ENCODE peak calls at places on chromosomes 4 and X, in six cellular contexts. F is lung, E is A549, B is stomach, R is mesenchymal stem cell, Q is fibroblast of lung. V is an unnamed sample. For H3K4me1, the result is how much of the 10 kb centered on the place peaks cover.

GRCh38 chr4:140195806-140196205 is 41.8 kb upstream of the MAML3 start:
- DNase-seq in F (no peak), E (no peak), B (no peak), R (no peak), Q (no peak), V (no peak)

GRCh38 chr4:102610007-102610406 is 108.8 kb downstream of the NFKB1 start:
- DNase-seq in F (no peak), E (no peak), B (no peak), R (peak), Q (no peak), V (no peak)

GRCh38 chrX:1597345-1598020 is 6.1 kb downstream of the AKAP17A start:
- DNase-seq in F (no peak), E (no peak), B (peak), R (no peak), Q (no peak), V (no peak)

GRCh38 chr4:64584125-64584524 is 174.9 kb upstream of the TECRL start:
- DNase-seq in F (no peak), E (no peak), B (no peak), R (no peak), Q (no peak), V (peak)

GRCh38 chrX:100659431-100660137 is 15.6 kb downstream of the SRPX2 start:
- DNase-seq in F (no peak), E (no peak), B (no peak), R (peak), Q (no peak), V (no peak)

GRCh38 chr4:19309365-19309764 is 942.3 kb upstream of the SLIT2 start:
- DNase-seq in F (no peak), E (no peak), B (no peak), R (peak), Q (peak), V (peak)

GRCh38 chr4:13327991-13328390 is 156.1 kb downstream of the RAB28 start:
- DNase-seq in F (no peak), E (no peak), B (no peak), R (no peak), Q (no peak), V (no peak)

GRCh38 chr4:52925531-52925968 is 63.4 kb downstream of the RASL11B start:
- DNase-seq in F (no peak), E (no peak), B (no peak), R (peak), Q (peak), V (peak)

GRCh38 chr4:8315343-8316250 is 46.0 kb downstream of the HTRA3 start:
- DNase-seq in F (peak), E (peak), B (peak), R (peak), Q (peak), V (peak)

GRCh38 chrX:38126179-38126578 is 94.5 kb downstream of the SRPX start:
- DNase-seq in F (no peak), E (no peak), B (no peak), R (no peak), Q (no peak), V (no peak)

GRCh38 chrX:135484636-135485289 is 35.7 kb upstream of the INTS6L start:
- DNase-seq in F (no peak), E (no peak), B (no peak), R (peak), Q (peak), V (peak)

GRCh38 chr4:21181716-21182115 is 481.5 kb downstream of the PACRGL start:
- DNase-seq in F (no peak), E (no peak), B (no peak), R (peak), Q (peak), V (no peak)

GRCh38 chrX:17412692-17413091 is 37.7 kb downstream of the NHS start:
- DNase-seq in F (no peak), E (peak), B (no peak), R (peak), Q (peak), V (no peak)
- H3K4me1 ChIP-seq in F (under half), E (half or more), B (under half), R (under half), Q (under half), V (under half)

GRCh38 chrX:6965729-6966128 is 181.8 kb upstream of the STS start:
- DNase-seq in F (no peak), E (no peak), B (no peak), R (no peak), Q (no peak), V (no peak)
- H3K4me1 ChIP-seq in F (under half), E (under half), B (under half), R (under half), Q (under half), V (under half)

GRCh38 chrX:20252392-20253231 is 14.1 kb downstream of the RPS6KA3 start:
- DNase-seq in F (peak), E (peak), B (peak), R (peak), Q (peak), V (peak)

GRCh38 chrX:20253232-20253543 is 13.5 kb downstream of the RPS6KA3 start:
- DNase-seq in F (no peak), E (no peak), B (no peak), R (no peak), Q (no peak), V (no peak)

DNA sequence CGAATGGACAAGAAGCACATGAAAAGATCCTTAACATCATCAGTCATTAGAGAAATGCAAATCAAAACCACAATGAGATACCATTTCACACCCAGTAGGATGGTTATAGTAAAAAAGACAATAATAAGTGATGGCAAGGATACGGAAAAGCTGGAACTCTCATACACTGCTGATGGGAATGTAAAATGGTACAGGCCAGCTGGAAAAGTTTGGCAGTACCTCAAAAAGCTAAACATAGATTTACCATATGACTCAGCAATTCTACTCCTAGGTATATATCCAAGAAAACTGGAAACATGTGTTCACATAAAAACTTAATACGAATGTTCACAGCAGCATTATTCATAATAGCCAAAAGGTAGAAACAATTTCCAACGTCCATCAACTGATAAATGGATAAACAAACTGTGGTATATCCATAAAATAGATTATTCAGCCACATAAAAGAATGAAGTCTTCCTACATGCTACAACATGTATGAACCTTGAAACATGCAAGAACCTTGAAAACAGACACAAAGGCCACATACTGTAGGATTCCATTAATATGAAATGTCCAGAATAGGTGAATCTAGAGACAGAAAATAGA is 11.9 kb downstream of the RPS6KA3 start:
- DNase-seq in F (no peak), E (no peak), B (no peak), R (no peak), Q (peak), V (no peak)
- H3K4me1 ChIP-seq in F (under half), E (under half), B (under half), R (under half), Q (under half), V (under half)

GRCh38 chr4:87025023-87025613 is 90.3 kb downstream of the AFF1 start:
- DNase-seq in F (no peak), E (no peak), B (no peak), R (no peak), Q (no peak), V (no peak)
- H3K4me1 ChIP-seq in F (half or more), E (half or more), B (under half), R (under half), Q (under half), V (under half)

GRCh38 chr4:38672247-38673071 is 8.5 kb downstream of the KLF3 start:
- DNase-seq in F (no peak), E (no peak), B (no peak), R (no peak), Q (no peak), V (peak)
- H3K4me1 ChIP-seq in F (half or more), E (half or more), B (half or more), R (under half), Q (under half), V (under half)

DNA sequence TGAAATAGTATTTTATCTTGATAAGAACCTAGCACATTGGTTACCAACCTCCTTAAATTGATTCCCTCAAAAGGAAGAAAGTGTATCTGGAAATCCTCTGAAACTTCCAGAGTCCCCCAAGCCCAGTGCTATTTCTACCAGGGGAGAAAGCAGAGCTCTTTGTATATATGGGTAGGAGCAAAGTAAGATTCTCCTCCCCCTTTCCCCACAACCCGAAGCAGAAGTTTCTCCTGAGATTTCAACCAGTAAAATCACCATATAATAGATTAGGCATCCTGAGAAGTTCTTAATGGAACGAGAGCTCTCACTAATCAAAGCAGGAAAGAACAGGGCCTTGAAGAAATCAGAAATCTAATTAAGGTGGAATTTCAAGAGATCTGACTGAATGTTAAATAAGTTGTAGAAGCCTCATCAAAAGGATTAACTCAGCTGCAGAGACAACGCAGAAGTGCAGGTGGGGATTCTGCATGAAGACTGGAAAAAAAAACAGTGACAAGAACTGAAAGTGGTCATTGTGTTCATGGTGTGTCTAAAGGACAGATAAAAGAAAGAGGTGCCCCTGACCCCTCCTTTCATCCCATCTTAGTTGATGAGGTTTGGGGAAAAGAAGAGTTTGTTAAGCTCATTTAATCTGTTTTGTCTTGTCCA is 39.1 kb downstream of the VSIG4 start:
- DNase-seq in F (no peak), E (no peak), B (no peak), R (no peak), Q (no peak), V (no peak)
- H3K4me1 ChIP-seq in F (under half), E (under half), B (under half), R (under half), Q (under half), V (under half)

DNA sequence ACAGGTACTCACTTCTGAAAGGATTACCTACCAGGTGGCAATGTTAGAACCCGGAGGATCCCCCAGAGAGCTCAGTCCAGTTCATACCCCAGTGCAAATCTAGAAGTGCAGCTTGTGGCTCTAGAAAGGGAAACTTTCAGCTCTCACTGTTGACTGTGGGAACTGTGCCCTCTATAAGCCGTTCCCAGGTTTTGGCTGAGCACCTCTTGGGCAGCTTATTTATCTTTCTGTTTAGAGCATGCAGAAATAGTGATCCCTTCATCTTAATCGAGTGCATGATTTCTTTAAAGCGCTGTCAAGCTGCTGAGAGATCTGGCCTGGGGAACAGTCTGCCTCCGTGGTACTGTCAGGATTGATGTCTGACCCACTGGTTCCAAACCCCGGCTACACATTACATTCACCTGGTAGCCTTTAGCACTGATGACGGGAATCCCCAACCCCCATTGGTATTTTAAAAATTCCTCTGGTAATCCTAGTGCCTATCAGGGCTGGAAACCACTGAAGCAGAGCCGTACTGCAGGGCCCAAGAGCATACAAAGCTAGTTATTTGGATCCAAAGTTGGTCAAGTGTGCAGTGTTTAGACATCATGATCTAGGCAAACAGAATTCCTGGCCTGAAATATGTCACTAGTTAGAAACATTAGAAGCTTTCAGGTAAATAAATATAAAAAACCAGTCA is 103.2 kb downstream of the KLHL8 start:
- DNase-seq in F (no peak), E (no peak), B (no peak), R (no peak), Q (no peak), V (no peak)
- H3K4me1 ChIP-seq in F (under half), E (under half), B (under half), R (under half), Q (under half), V (under half)

GRCh38 chrX:44958480-44958879 is 85.5 kb downstream of the KDM6A start:
- DNase-seq in F (no peak), E (no peak), B (no peak), R (no peak), Q (no peak), V (no peak)
- H3K4me1 ChIP-seq in F (under half), E (under half), B (under half), R (under half), Q (under half), V (under half)

DNA sequence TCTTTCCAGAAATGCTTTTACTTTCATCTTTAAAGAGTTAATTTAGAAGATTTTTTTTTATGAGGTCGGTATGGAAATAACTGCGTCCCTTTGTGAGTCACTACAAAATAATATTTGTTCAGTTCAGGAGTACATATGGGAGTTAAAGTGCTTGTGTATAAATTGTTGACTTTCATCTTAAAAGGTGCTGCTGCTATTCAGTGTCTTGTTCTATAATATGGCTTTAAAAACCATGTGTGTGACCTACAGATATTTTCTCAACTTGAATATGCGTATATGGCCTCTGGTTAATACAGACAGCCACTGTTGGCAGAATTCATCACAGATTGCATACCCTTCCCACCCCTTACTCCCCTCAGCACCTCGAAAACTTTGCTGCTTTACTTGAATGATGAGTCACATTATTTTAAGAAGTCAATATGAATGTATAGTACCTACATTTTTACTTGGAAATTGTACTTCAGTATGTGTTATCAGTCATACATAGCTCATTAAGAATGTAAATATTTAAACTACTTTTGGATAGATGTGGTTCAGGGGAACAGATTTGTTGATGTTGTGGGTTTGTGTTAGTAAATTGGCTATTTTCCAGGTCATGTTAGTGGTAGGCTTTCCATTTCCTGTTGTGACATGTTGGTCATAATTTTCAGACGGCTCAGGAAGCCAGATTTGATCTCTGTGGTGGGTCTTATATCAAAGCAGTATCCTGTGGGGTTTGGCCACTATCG is 1.5 kb downstream of the CLCN3 start:
- DNase-seq in F (no peak), E (peak), B (no peak), R (peak), Q (peak), V (peak)
- H3K4me1 ChIP-seq in F (under half), E (under half), B (under half), R (under half), Q (under half), V (under half)

DNA sequence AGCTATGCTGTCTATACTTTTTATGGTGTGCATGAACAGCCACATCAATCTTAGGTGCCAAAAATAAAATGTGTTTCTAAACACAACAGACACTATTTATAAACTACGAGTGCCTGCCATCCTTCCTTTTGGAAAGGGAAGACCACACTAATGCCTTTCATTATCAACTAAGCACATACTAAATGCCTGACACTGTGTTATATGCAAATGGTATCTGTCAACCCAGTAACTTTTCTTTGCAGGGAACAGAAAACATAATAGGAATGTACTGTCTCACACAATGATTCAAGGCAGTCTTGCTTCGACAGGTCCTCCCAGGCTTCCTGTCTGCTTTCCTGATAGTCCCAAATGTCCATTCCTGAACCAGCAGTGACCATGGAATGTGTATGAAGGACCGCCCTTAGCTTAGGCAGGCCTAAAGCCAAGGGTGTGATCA is 43.8 kb downstream of the ADGRA3 start:
- DNase-seq in F (no peak), E (no peak), B (no peak), R (peak), Q (peak), V (no peak)
- H3K4me1 ChIP-seq in F (under half), E (under half), B (under half), R (under half), Q (under half), V (under half)

V was measured in SJCRH30.